ENCODE peak calls at places on chromosomes 1 and 21, in nine cellular contexts. One of them, this sample, is unnamed. For H3K4me1, the result is how much of the 10 kb centered on the place peaks cover.

GRCh38 chr1:9909222-9910046 is 635 bp downstream of the CTNNBIP1 start:
- DNase-seq in CD8-positive, alpha-beta T cell: peak
- DNase-seq in mammary epithelial cell: peak
- DNase-seq in OCI-LY7: peak
- DNase-seq in fibroblast of lung: no peak
- DNase-seq in ovary: peak
- DNase-seq in right cardiac atrium: peak
- DNase-seq in endothelial cell of umbilical vein: peak
- DNase-seq in cardiac muscle cell: no peak
- DNase-seq in this sample: peak

GRCh38 chr1:9421533-9421873 is 117.8 kb upstream of the SLC25A33 start:
- DNase-seq in right cardiac atrium: no peak
- DNase-seq in CD8-positive, alpha-beta T cell: no peak
- DNase-seq in ovary: no peak
- DNase-seq in cardiac muscle cell: no peak
- DNase-seq in OCI-LY7: no peak
- DNase-seq in fibroblast of lung: no peak
- DNase-seq in endothelial cell of umbilical vein: no peak
- DNase-seq in mammary epithelial cell: no peak
- DNase-seq in this sample: no peak

GRCh38 chr1:56808385-56808784 is 10.8 kb downstream of the FYB2 start:
- DNase-seq in right cardiac atrium: no peak
- DNase-seq in mammary epithelial cell: no peak
- DNase-seq in cardiac muscle cell: no peak
- DNase-seq in CD8-positive, alpha-beta T cell: no peak
- DNase-seq in endothelial cell of umbilical vein: no peak
- DNase-seq in ovary: no peak
- DNase-seq in OCI-LY7: no peak
- DNase-seq in fibroblast of lung: no peak
- DNase-seq in this sample: no peak

GRCh38 chr1:37035828-37036666 is 1.7 kb upstream of the GRIK3 start:
- DNase-seq in fibroblast of lung: no peak
- DNase-seq in cardiac muscle cell: no peak
- DNase-seq in CD8-positive, alpha-beta T cell: no peak
- DNase-seq in endothelial cell of umbilical vein: no peak
- DNase-seq in mammary epithelial cell: no peak
- DNase-seq in right cardiac atrium: no peak
- DNase-seq in ovary: no peak
- DNase-seq in OCI-LY7: peak
- DNase-seq in this sample: no peak

GRCh38 chr1:165954940-165955339 is 127.5 kb downstream of the UCK2 start:
- DNase-seq in mammary epithelial cell: no peak
- DNase-seq in CD8-positive, alpha-beta T cell: no peak
- DNase-seq in fibroblast of lung: peak
- DNase-seq in cardiac muscle cell: peak
- DNase-seq in endothelial cell of umbilical vein: no peak
- DNase-seq in OCI-LY7: no peak
- DNase-seq in ovary: no peak
- DNase-seq in right cardiac atrium: no peak
- DNase-seq in this sample: no peak

GRCh38 chr1:204924013-204924759 is 53.5 kb downstream of the NFASC start:
- DNase-seq in mammary epithelial cell: no peak
- DNase-seq in ovary: no peak
- DNase-seq in endothelial cell of umbilical vein: no peak
- DNase-seq in OCI-LY7: no peak
- DNase-seq in right cardiac atrium: no peak
- DNase-seq in cardiac muscle cell: no peak
- DNase-seq in CD8-positive, alpha-beta T cell: no peak
- DNase-seq in fibroblast of lung: no peak
- DNase-seq in this sample: no peak

GRCh38 chr1:115782571-115783281 is 14.2 kb upstream of the CASQ2 start:
- DNase-seq in endothelial cell of umbilical vein: no peak
- DNase-seq in OCI-LY7: no peak
- DNase-seq in ovary: no peak
- DNase-seq in mammary epithelial cell: peak
- DNase-seq in right cardiac atrium: no peak
- DNase-seq in CD8-positive, alpha-beta T cell: no peak
- DNase-seq in cardiac muscle cell: peak
- DNase-seq in fibroblast of lung: peak
- DNase-seq in this sample: peak

GRCh38 chr21:39633043-39633442 is 20.3 kb downstream of the B3GALT5 start:
- DNase-seq in right cardiac atrium: no peak
- DNase-seq in CD8-positive, alpha-beta T cell: no peak
- DNase-seq in mammary epithelial cell: peak
- DNase-seq in ovary: no peak
- DNase-seq in endothelial cell of umbilical vein: no peak
- DNase-seq in cardiac muscle cell: no peak
- DNase-seq in fibroblast of lung: peak
- DNase-seq in OCI-LY7: no peak
- DNase-seq in this sample: no peak

GRCh38 chr1:223224465-223224864 is 81.4 kb upstream of the TLR5 start:
- DNase-seq in endothelial cell of umbilical vein: no peak
- DNase-seq in fibroblast of lung: no peak
- DNase-seq in right cardiac atrium: no peak
- DNase-seq in OCI-LY7: no peak
- DNase-seq in cardiac muscle cell: no peak
- DNase-seq in ovary: no peak
- DNase-seq in CD8-positive, alpha-beta T cell: no peak
- DNase-seq in mammary epithelial cell: no peak
- DNase-seq in this sample: no peak

GRCh38 chr1:15153842-15154479 is 414 bp downstream of the TMEM51 start:
- DNase-seq in CD8-positive, alpha-beta T cell: no peak
- DNase-seq in ovary: peak
- DNase-seq in OCI-LY7: no peak
- DNase-seq in fibroblast of lung: peak
- DNase-seq in endothelial cell of umbilical vein: peak
- DNase-seq in mammary epithelial cell: peak
- DNase-seq in cardiac muscle cell: peak
- DNase-seq in right cardiac atrium: peak
- DNase-seq in this sample: peak

GRCh38 chr1:207691814-207692213 is 46.9 kb downstream of the CR1L start:
- DNase-seq in fibroblast of lung: no peak
- DNase-seq in right cardiac atrium: no peak
- DNase-seq in mammary epithelial cell: no peak
- DNase-seq in OCI-LY7: no peak
- DNase-seq in endothelial cell of umbilical vein: no peak
- DNase-seq in cardiac muscle cell: no peak
- DNase-seq in ovary: no peak
- DNase-seq in CD8-positive, alpha-beta T cell: no peak
- DNase-seq in this sample: no peak

GRCh38 chr1:45355683-45356082 is 15.4 kb upstream of the MUTYH start:
- DNase-seq in CD8-positive, alpha-beta T cell: no peak
- DNase-seq in cardiac muscle cell: no peak
- DNase-seq in endothelial cell of umbilical vein: peak
- DNase-seq in fibroblast of lung: no peak
- DNase-seq in ovary: no peak
- DNase-seq in mammary epithelial cell: no peak
- DNase-seq in right cardiac atrium: no peak
- DNase-seq in OCI-LY7: no peak
- DNase-seq in this sample: no peak

GRCh38 chr1:71653952-71654351 is 573.1 kb upstream of the ZRANB2 start:
- DNase-seq in CD8-positive, alpha-beta T cell: no peak
- DNase-seq in ovary: no peak
- DNase-seq in endothelial cell of umbilical vein: no peak
- DNase-seq in cardiac muscle cell: no peak
- DNase-seq in right cardiac atrium: no peak
- DNase-seq in fibroblast of lung: no peak
- DNase-seq in mammary epithelial cell: no peak
- DNase-seq in OCI-LY7: no peak
- DNase-seq in this sample: no peak

GRCh38 chr1:223759273-223759672 is 46.9 kb downstream of the CAPN2 start:
- DNase-seq in fibroblast of lung: no peak
- DNase-seq in cardiac muscle cell: no peak
- DNase-seq in right cardiac atrium: no peak
- DNase-seq in endothelial cell of umbilical vein: no peak
- DNase-seq in mammary epithelial cell: no peak
- DNase-seq in OCI-LY7: no peak
- DNase-seq in ovary: no peak
- DNase-seq in CD8-positive, alpha-beta T cell: no peak
- DNase-seq in this sample: no peak

GRCh38 chr1:48023488-48023887 is 26.3 kb upstream of the TRABD2B start:
- DNase-seq in OCI-LY7: no peak
- DNase-seq in mammary epithelial cell: no peak
- DNase-seq in right cardiac atrium: no peak
- DNase-seq in fibroblast of lung: no peak
- DNase-seq in cardiac muscle cell: no peak
- DNase-seq in ovary: no peak
- DNase-seq in CD8-positive, alpha-beta T cell: no peak
- DNase-seq in endothelial cell of umbilical vein: no peak
- DNase-seq in this sample: no peak

GRCh38 chr1:64956241-64956640 is 10.1 kb downstream of the JAK1 start:
- DNase-seq in cardiac muscle cell: peak
- DNase-seq in CD8-positive, alpha-beta T cell: no peak
- DNase-seq in right cardiac atrium: no peak
- DNase-seq in fibroblast of lung: peak
- DNase-seq in mammary epithelial cell: no peak
- DNase-seq in endothelial cell of umbilical vein: no peak
- DNase-seq in ovary: no peak
- DNase-seq in OCI-LY7: no peak
- DNase-seq in this sample: no peak

GRCh38 chr1:228863776-228864175 is 128.5 kb downstream of the RHOU start:
- DNase-seq in fibroblast of lung: no peak
- DNase-seq in mammary epithelial cell: no peak
- DNase-seq in OCI-LY7: no peak
- DNase-seq in ovary: no peak
- DNase-seq in cardiac muscle cell: no peak
- DNase-seq in endothelial cell of umbilical vein: no peak
- DNase-seq in CD8-positive, alpha-beta T cell: no peak
- DNase-seq in right cardiac atrium: no peak
- DNase-seq in this sample: no peak

GRCh38 chr1:12454406-12455391 is 163.3 kb downstream of the DHRS3 start:
- DNase-seq in mammary epithelial cell: no peak
- DNase-seq in ovary: no peak
- DNase-seq in OCI-LY7: no peak
- DNase-seq in CD8-positive, alpha-beta T cell: no peak
- DNase-seq in right cardiac atrium: peak
- DNase-seq in fibroblast of lung: peak
- DNase-seq in cardiac muscle cell: peak
- DNase-seq in endothelial cell of umbilical vein: peak
- DNase-seq in this sample: no peak
- H3K4me1 ChIP-seq in mammary epithelial cell: under half
- H3K4me1 ChIP-seq in ovary: under half
- H3K4me1 ChIP-seq in OCI-LY7: under half
- H3K4me1 ChIP-seq in CD8-positive, alpha-beta T cell: half or more
- H3K4me1 ChIP-seq in right cardiac atrium: under half
- H3K4me1 ChIP-seq in fibroblast of lung: under half
- H3K4me1 ChIP-seq in cardiac muscle cell: under half
- H3K4me1 ChIP-seq in endothelial cell of umbilical vein: half or more
- H3K4me1 ChIP-seq in this sample: under half

DNA sequence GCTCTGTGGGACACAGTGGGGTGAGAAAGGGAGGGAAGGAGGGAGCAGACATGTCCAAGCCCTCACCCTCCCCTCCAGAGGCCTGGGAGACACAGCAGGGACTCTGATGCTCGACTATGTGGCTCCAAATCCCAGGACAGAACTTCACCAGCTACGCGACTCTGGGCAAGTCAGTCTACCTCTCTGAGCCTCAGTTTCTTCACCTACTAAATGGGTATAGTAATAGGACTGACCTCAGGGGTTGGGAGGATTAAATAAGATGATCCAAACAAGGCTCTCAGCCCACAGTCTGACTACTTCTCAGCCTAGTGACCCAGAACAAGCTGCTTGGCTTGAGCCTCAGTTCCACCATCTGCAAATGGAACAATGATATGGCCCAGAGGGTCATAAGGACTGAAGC is 19.6 kb downstream of the SDC3 start:
- DNase-seq in ovary: no peak
- DNase-seq in CD8-positive, alpha-beta T cell: no peak
- DNase-seq in mammary epithelial cell: no peak
- DNase-seq in endothelial cell of umbilical vein: no peak
- DNase-seq in OCI-LY7: no peak
- DNase-seq in right cardiac atrium: no peak
- DNase-seq in fibroblast of lung: no peak
- DNase-seq in cardiac muscle cell: no peak
- DNase-seq in this sample: no peak
- H3K4me3 ChIP-seq in ovary: no peak
- H3K4me3 ChIP-seq in CD8-positive, alpha-beta T cell: no peak
- H3K4me3 ChIP-seq in mammary epithelial cell: no peak
- H3K4me3 ChIP-seq in endothelial cell of umbilical vein: no peak
- H3K4me3 ChIP-seq in OCI-LY7: no peak
- H3K4me3 ChIP-seq in right cardiac atrium: no peak
- H3K4me3 ChIP-seq in fibroblast of lung: no peak
- H3K4me3 ChIP-seq in cardiac muscle cell: no peak
- H3K4me3 ChIP-seq in this sample: no peak

DNA sequence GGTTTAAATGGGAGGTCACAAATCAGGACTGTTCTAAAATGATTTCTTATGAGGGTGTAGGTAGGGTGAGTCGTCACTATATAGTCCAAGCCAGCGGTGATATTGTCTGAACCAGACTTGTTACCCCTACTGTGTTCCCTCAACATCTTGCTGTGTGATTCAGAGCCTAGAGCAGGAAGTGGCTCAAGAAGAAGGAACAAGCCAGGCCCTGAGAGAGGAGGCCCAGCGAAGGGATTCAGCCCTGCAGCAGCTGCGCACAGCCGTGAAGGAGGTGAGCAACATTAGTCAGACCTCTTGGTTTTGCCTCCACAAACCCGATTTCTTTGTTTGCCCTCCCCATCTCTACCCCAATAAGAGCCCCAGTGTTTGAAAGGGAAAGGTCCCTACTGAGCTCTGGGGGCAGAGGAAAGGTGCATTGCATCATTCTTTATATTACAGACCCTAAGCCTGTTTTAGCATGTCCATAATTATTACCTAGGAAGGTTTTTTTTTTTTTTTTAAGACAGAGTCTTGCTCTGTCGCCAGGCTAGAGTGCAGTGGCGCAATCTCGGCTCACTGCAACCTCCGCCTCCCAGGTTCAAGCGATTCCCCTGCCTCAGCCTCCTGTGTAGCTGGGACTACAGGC is 5.0 kb upstream of the SH3BGRL3 start:
- DNase-seq in OCI-LY7: no peak
- DNase-seq in ovary: no peak
- DNase-seq in cardiac muscle cell: peak
- DNase-seq in mammary epithelial cell: peak
- DNase-seq in right cardiac atrium: no peak
- DNase-seq in fibroblast of lung: peak
- DNase-seq in CD8-positive, alpha-beta T cell: no peak
- DNase-seq in endothelial cell of umbilical vein: no peak
- DNase-seq in this sample: no peak
- H3K4me1 ChIP-seq in OCI-LY7: under half
- H3K4me1 ChIP-seq in ovary: under half
- H3K4me1 ChIP-seq in cardiac muscle cell: under half
- H3K4me1 ChIP-seq in mammary epithelial cell: half or more
- H3K4me1 ChIP-seq in right cardiac atrium: under half
- H3K4me1 ChIP-seq in fibroblast of lung: under half
- H3K4me1 ChIP-seq in CD8-positive, alpha-beta T cell: under half
- H3K4me1 ChIP-seq in endothelial cell of umbilical vein: under half
- H3K4me1 ChIP-seq in this sample: under half

GRCh38 chr1:214550339-214551051 is 907 bp downstream of the PTPN14 start:
- DNase-seq in right cardiac atrium: no peak
- DNase-seq in CD8-positive, alpha-beta T cell: no peak
- DNase-seq in cardiac muscle cell: no peak
- DNase-seq in OCI-LY7: no peak
- DNase-seq in mammary epithelial cell: no peak
- DNase-seq in fibroblast of lung: no peak
- DNase-seq in ovary: no peak
- DNase-seq in endothelial cell of umbilical vein: no peak
- DNase-seq in this sample: no peak
- H3K4me3 ChIP-seq in right cardiac atrium: peak
- H3K4me3 ChIP-seq in CD8-positive, alpha-beta T cell: no peak
- H3K4me3 ChIP-seq in cardiac muscle cell: peak
- H3K4me3 ChIP-seq in OCI-LY7: no peak
- H3K4me3 ChIP-seq in mammary epithelial cell: peak
- H3K4me3 ChIP-seq in fibroblast of lung: peak
- H3K4me3 ChIP-seq in ovary: peak
- H3K4me3 ChIP-seq in endothelial cell of umbilical vein: peak
- H3K4me3 ChIP-seq in this sample: peak